ENCODE peak calls at places on chromosomes 3 and 15, in six cellular contexts. One of them, this sample, is unnamed.

GRCh38 chr15:100201376-100202280 is 140.1 kb downstream of the ADAMTS17 start:
- DNase-seq in fibroblast of mammary gland: no peak
- DNase-seq in transverse colon: no peak
- DNase-seq in body of pancreas: no peak
- DNase-seq in HepG2: no peak
- DNase-seq in fibroblast of the aortic adventitia: no peak
- DNase-seq in this sample: no peak

GRCh38 chr3:97901327-97902295 is 70.6 kb downstream of the RIOX2 start:
- DNase-seq in fibroblast of mammary gland: peak
- DNase-seq in transverse colon: peak
- DNase-seq in body of pancreas: no peak
- DNase-seq in HepG2: peak
- DNase-seq in fibroblast of the aortic adventitia: peak
- DNase-seq in this sample: no peak

GRCh38 chr15:38224486-38224885 is 28.1 kb upstream of the SPRED1 start:
- DNase-seq in fibroblast of mammary gland: no peak
- DNase-seq in transverse colon: no peak
- DNase-seq in body of pancreas: no peak
- DNase-seq in HepG2: no peak
- DNase-seq in fibroblast of the aortic adventitia: no peak
- DNase-seq in this sample: no peak

GRCh38 chr3:22989716-22990115 is 213.4 kb upstream of the UBE2E2 start:
- DNase-seq in fibroblast of mammary gland: no peak
- DNase-seq in transverse colon: no peak
- DNase-seq in body of pancreas: no peak
- DNase-seq in HepG2: no peak
- DNase-seq in fibroblast of the aortic adventitia: no peak
- DNase-seq in this sample: no peak

GRCh38 chr15:64686130-64686735 is 89.2 kb downstream of the RBPMS2 start:
- DNase-seq in fibroblast of mammary gland: peak
- DNase-seq in transverse colon: no peak
- DNase-seq in body of pancreas: no peak
- DNase-seq in HepG2: peak
- DNase-seq in fibroblast of the aortic adventitia: peak
- DNase-seq in this sample: peak

GRCh38 chr3:56591256-56591655 is 34.3 kb downstream of the CCDC66 start:
- DNase-seq in fibroblast of mammary gland: no peak
- DNase-seq in transverse colon: no peak
- DNase-seq in body of pancreas: no peak
- DNase-seq in HepG2: no peak
- DNase-seq in fibroblast of the aortic adventitia: peak
- DNase-seq in this sample: no peak

GRCh38 chr3:107241217-107241616 is 136.0 kb upstream of the CCDC54 start:
- DNase-seq in fibroblast of mammary gland: peak
- DNase-seq in transverse colon: peak
- DNase-seq in body of pancreas: no peak
- DNase-seq in HepG2: no peak
- DNase-seq in fibroblast of the aortic adventitia: no peak
- DNase-seq in this sample: peak

GRCh38 chr3:194485471-194485875 is 1.3 kb downstream of the ATP13A3 start:
- DNase-seq in fibroblast of mammary gland: no peak
- DNase-seq in transverse colon: no peak
- DNase-seq in body of pancreas: no peak
- DNase-seq in HepG2: no peak
- DNase-seq in fibroblast of the aortic adventitia: peak
- DNase-seq in this sample: peak

GRCh38 chr3:172341482-172342059 is 106.7 kb downstream of the GHSR start:
- DNase-seq in fibroblast of mammary gland: peak
- DNase-seq in transverse colon: no peak
- DNase-seq in body of pancreas: no peak
- DNase-seq in HepG2: peak
- DNase-seq in fibroblast of the aortic adventitia: peak
- DNase-seq in this sample: peak

GRCh38 chr3:126245811-126246727 is 65.7 kb upstream of the ALDH1L1 start:
- DNase-seq in fibroblast of mammary gland: peak
- DNase-seq in transverse colon: peak
- DNase-seq in body of pancreas: peak
- DNase-seq in HepG2: peak
- DNase-seq in fibroblast of the aortic adventitia: peak
- DNase-seq in this sample: no peak

GRCh38 chr3:186844908-186845307 is 2.4 kb downstream of the ADIPOQ start:
- DNase-seq in fibroblast of mammary gland: no peak
- DNase-seq in transverse colon: no peak
- DNase-seq in body of pancreas: no peak
- DNase-seq in HepG2: no peak
- DNase-seq in fibroblast of the aortic adventitia: no peak
- DNase-seq in this sample: no peak

GRCh38 chr3:52225452-52226228 is at the start of gene TLR9:
- DNase-seq in fibroblast of mammary gland: no peak
- DNase-seq in transverse colon: peak
- DNase-seq in body of pancreas: no peak
- DNase-seq in HepG2: no peak
- DNase-seq in fibroblast of the aortic adventitia: no peak
- DNase-seq in this sample: no peak

GRCh38 chr15:65512807-65513416 is 4.6 kb downstream of the DPP8 start:
- DNase-seq in fibroblast of mammary gland: peak
- DNase-seq in transverse colon: no peak
- DNase-seq in body of pancreas: peak
- DNase-seq in HepG2: no peak
- DNase-seq in fibroblast of the aortic adventitia: peak
- DNase-seq in this sample: no peak

GRCh38 chr3:110343376-110343775 is 728.2 kb upstream of the NECTIN3 start:
- DNase-seq in fibroblast of mammary gland: peak
- DNase-seq in transverse colon: no peak
- DNase-seq in body of pancreas: no peak
- DNase-seq in HepG2: no peak
- DNase-seq in fibroblast of the aortic adventitia: peak
- DNase-seq in this sample: peak

GRCh38 chr3:173617490-173617889 is 219.9 kb downstream of the NLGN1 start:
- DNase-seq in fibroblast of mammary gland: no peak
- DNase-seq in transverse colon: peak
- DNase-seq in body of pancreas: peak
- DNase-seq in HepG2: no peak
- DNase-seq in fibroblast of the aortic adventitia: no peak
- DNase-seq in this sample: no peak

GRCh38 chr3:173397161-173398110 is at the start of gene NLGN1:
- DNase-seq in fibroblast of mammary gland: peak
- DNase-seq in transverse colon: peak
- DNase-seq in body of pancreas: peak
- DNase-seq in HepG2: no peak
- DNase-seq in fibroblast of the aortic adventitia: peak
- DNase-seq in this sample: peak

GRCh38 chr3:143737065-143737464 is 111.2 kb downstream of the SLC9A9 start:
- DNase-seq in fibroblast of mammary gland: peak
- DNase-seq in transverse colon: no peak
- DNase-seq in body of pancreas: no peak
- DNase-seq in HepG2: no peak
- DNase-seq in fibroblast of the aortic adventitia: no peak
- DNase-seq in this sample: peak

GRCh38 chr3:10995871-10996270 is 3.3 kb downstream of the SLC6A1 start:
- DNase-seq in fibroblast of mammary gland: no peak
- DNase-seq in transverse colon: no peak
- DNase-seq in body of pancreas: no peak
- DNase-seq in HepG2: no peak
- DNase-seq in fibroblast of the aortic adventitia: no peak
- DNase-seq in this sample: no peak

GRCh38 chr15:57356636-57357035 is 19.7 kb upstream of the CGNL1 start:
- DNase-seq in fibroblast of mammary gland: no peak
- DNase-seq in transverse colon: no peak
- DNase-seq in body of pancreas: no peak
- DNase-seq in HepG2: peak
- DNase-seq in fibroblast of the aortic adventitia: no peak
- DNase-seq in this sample: peak

GRCh38 chr3:117630885-117631284 is 921.3 kb downstream of the TUSC7 start:
- DNase-seq in fibroblast of mammary gland: peak
- DNase-seq in transverse colon: no peak
- DNase-seq in body of pancreas: no peak
- DNase-seq in HepG2: no peak
- DNase-seq in fibroblast of the aortic adventitia: peak
- DNase-seq in this sample: no peak

GRCh38 chr3:109098245-109098644 is 19.7 kb downstream of the MORC1 start:
- DNase-seq in fibroblast of mammary gland: no peak
- DNase-seq in transverse colon: peak
- DNase-seq in body of pancreas: peak
- DNase-seq in HepG2: peak
- DNase-seq in fibroblast of the aortic adventitia: no peak
- DNase-seq in this sample: peak

DNA sequence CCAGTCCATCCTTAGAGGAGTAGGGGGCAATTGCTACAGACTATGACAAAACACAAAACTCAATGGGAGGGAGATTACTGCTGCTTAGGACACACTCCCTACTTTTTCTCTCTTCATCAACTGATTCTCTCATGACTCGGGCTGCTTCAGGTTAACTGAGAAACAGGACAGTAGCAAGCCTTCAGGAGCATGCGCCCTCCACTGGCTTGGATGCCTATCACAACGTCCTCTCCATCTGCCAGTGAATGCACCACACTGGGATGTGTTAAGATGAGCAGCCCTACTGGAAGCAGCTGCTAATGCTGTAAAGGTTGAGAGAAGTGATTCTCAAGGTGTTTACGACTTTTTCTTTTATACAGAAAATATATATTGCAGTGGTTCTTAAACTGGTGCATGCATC is 542.3 kb downstream of the EDEM1 start:
- DNase-seq in fibroblast of mammary gland: no peak
- DNase-seq in transverse colon: no peak
- DNase-seq in body of pancreas: no peak
- DNase-seq in HepG2: no peak
- DNase-seq in fibroblast of the aortic adventitia: no peak
- DNase-seq in this sample: no peak
- TF ChIP-seq CTCF in fibroblast of mammary gland: no peak
- TF ChIP-seq CTCF in transverse colon: no peak
- TF ChIP-seq CTCF in body of pancreas: no peak
- TF ChIP-seq CTCF in HepG2: no peak
- TF ChIP-seq CTCF in fibroblast of the aortic adventitia: no peak
- TF ChIP-seq CTCF in this sample: no peak

GRCh38 chr3:46924921-46925584 is 47.5 kb downstream of the PTH1R start:
- DNase-seq in fibroblast of mammary gland: no peak
- DNase-seq in transverse colon: peak
- DNase-seq in body of pancreas: no peak
- DNase-seq in HepG2: no peak
- DNase-seq in fibroblast of the aortic adventitia: no peak
- DNase-seq in this sample: no peak

GRCh38 chr3:46926871-46927717 is 49.5 kb downstream of the CCDC12 start:
- DNase-seq in fibroblast of mammary gland: no peak
- DNase-seq in transverse colon: peak
- DNase-seq in body of pancreas: no peak
- DNase-seq in HepG2: no peak
- DNase-seq in fibroblast of the aortic adventitia: no peak
- DNase-seq in this sample: no peak

GRCh38 chr3:46926447-46926846 is 48.9 kb downstream of the PTH1R start:
- DNase-seq in fibroblast of mammary gland: no peak
- DNase-seq in transverse colon: no peak
- DNase-seq in body of pancreas: no peak
- DNase-seq in HepG2: no peak
- DNase-seq in fibroblast of the aortic adventitia: no peak
- DNase-seq in this sample: no peak

GRCh38 chr3:46925585-46925934 is 48.0 kb downstream of the PTH1R start:
- DNase-seq in fibroblast of mammary gland: no peak
- DNase-seq in transverse colon: peak
- DNase-seq in body of pancreas: no peak
- DNase-seq in HepG2: no peak
- DNase-seq in fibroblast of the aortic adventitia: no peak
- DNase-seq in this sample: no peak

DNA sequence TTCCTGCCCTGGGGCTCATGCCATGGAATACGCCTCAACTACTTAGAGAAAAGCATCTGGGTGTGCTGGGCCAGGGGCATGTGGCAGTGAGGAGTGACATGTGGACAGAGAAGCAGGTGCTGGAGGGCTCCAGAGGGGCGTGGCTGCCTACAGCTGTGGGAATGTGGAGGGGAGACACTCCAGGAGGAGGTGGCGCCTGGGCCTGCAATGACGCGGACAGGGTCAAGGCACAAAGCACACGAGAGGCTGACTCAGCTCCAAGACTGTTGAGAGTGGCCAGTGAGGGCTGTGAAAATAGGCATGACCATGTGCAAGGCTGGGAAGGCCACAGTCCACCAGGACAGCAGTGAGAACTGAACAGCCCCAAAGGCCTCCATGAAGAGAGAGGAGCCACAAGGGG is 48.5 kb downstream of the PTH1R start:
- DNase-seq in fibroblast of mammary gland: peak
- DNase-seq in transverse colon: peak
- DNase-seq in body of pancreas: no peak
- DNase-seq in HepG2: no peak
- DNase-seq in fibroblast of the aortic adventitia: peak
- DNase-seq in this sample: no peak
- H3K4me3 ChIP-seq in fibroblast of mammary gland: no peak
- H3K4me3 ChIP-seq in transverse colon: no peak
- H3K4me3 ChIP-seq in body of pancreas: no peak
- H3K4me3 ChIP-seq in HepG2: no peak
- H3K4me3 ChIP-seq in fibroblast of the aortic adventitia: no peak
- H3K4me3 ChIP-seq in this sample: no peak

GRCh38 chr3:42638339-42638842 is 15.1 kb upstream of the ZBTB47 start:
- DNase-seq in fibroblast of mammary gland: no peak
- DNase-seq in transverse colon: no peak
- DNase-seq in body of pancreas: no peak
- DNase-seq in HepG2: no peak
- DNase-seq in fibroblast of the aortic adventitia: no peak
- DNase-seq in this sample: no peak

GRCh38 chr3:42632146-42632545 is 21.4 kb upstream of the ZBTB47 start:
- DNase-seq in fibroblast of mammary gland: peak
- DNase-seq in transverse colon: no peak
- DNase-seq in body of pancreas: no peak
- DNase-seq in HepG2: no peak
- DNase-seq in fibroblast of the aortic adventitia: no peak
- DNase-seq in this sample: peak

GRCh38 chr3:42637001-42637400 is 16.5 kb upstream of the ZBTB47 start:
- DNase-seq in fibroblast of mammary gland: no peak
- DNase-seq in transverse colon: no peak
- DNase-seq in body of pancreas: no peak
- DNase-seq in HepG2: no peak
- DNase-seq in fibroblast of the aortic adventitia: no peak
- DNase-seq in this sample: no peak

GRCh38 chr3:42633544-42633943 is 20.0 kb upstream of the ZBTB47 start:
- DNase-seq in fibroblast of mammary gland: no peak
- DNase-seq in transverse colon: no peak
- DNase-seq in body of pancreas: no peak
- DNase-seq in HepG2: no peak
- DNase-seq in fibroblast of the aortic adventitia: no peak
- DNase-seq in this sample: no peak

DNA sequence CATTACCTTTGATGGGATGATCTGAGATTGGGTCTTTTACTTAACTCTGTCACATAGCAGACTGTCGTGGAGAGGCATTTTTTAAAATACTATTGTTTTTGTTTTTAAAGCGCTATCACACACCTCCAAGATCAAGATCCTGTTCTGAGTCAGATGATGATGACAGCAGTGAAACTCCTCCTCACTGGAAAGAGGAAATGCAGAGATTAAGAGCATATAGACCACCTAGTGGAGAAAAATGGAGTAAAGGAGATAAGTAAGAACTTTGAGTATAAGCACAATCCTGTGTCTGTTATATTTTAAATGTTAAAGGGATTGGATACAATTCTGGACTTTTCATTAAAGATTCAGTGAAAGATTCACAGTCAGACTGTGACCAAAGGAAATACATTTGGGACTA is 18.4 kb upstream of the ZBTB47 start:
- DNase-seq in fibroblast of mammary gland: peak
- DNase-seq in transverse colon: no peak
- DNase-seq in body of pancreas: no peak
- DNase-seq in HepG2: no peak
- DNase-seq in fibroblast of the aortic adventitia: peak
- DNase-seq in this sample: peak
- TF ChIP-seq CTCF in fibroblast of mammary gland: peak
- TF ChIP-seq CTCF in transverse colon: no peak
- TF ChIP-seq CTCF in body of pancreas: no peak
- TF ChIP-seq CTCF in HepG2: no peak
- TF ChIP-seq CTCF in fibroblast of the aortic adventitia: no peak
- TF ChIP-seq CTCF in this sample: no peak

GRCh38 chr3:115401891-115402501 is 221.3 kb upstream of the GAP43 start:
- DNase-seq in fibroblast of mammary gland: peak
- DNase-seq in transverse colon: no peak
- DNase-seq in body of pancreas: no peak
- DNase-seq in HepG2: no peak
- DNase-seq in fibroblast of the aortic adventitia: peak
- DNase-seq in this sample: peak
- H3K4me3 ChIP-seq in fibroblast of mammary gland: no peak
- H3K4me3 ChIP-seq in transverse colon: no peak
- H3K4me3 ChIP-seq in body of pancreas: no peak
- H3K4me3 ChIP-seq in HepG2: no peak
- H3K4me3 ChIP-seq in fibroblast of the aortic adventitia: no peak
- H3K4me3 ChIP-seq in this sample: no peak

This sample was measured in mammary epithelial cell.